ENCODE peak calls at places on chromosomes 7 and 10, in four cellular contexts. One of them, this sample, is unnamed.

GRCh38 chr7:47648301-47648900 is 66.5 kb upstream of the TNS3 start:
- DNase-seq in COR-L47: no peak
- DNase-seq in NCI-H345: no peak
- DNase-seq in neural crest cell: no peak
- DNase-seq in this sample: no peak

GRCh38 chr10:129759214-129760002 is 204.7 kb downstream of the EBF3 start:
- DNase-seq in COR-L47: no peak
- DNase-seq in NCI-H345: no peak
- DNase-seq in neural crest cell: no peak
- DNase-seq in this sample: peak

GRCh38 chr10:13877154-13877909 is 290.6 kb downstream of the PRPF18 start:
- DNase-seq in COR-L47: no peak
- DNase-seq in NCI-H345: no peak
- DNase-seq in neural crest cell: no peak
- DNase-seq in this sample: no peak

GRCh38 chr7:147911224-147911623 is 679.3 kb upstream of the C7orf33 start:
- DNase-seq in COR-L47: no peak
- DNase-seq in NCI-H345: no peak
- DNase-seq in neural crest cell: no peak
- DNase-seq in this sample: peak

GRCh38 chr7:80347173-80347572 is 164.7 kb downstream of the GNAT3 start:
- DNase-seq in COR-L47: no peak
- DNase-seq in NCI-H345: no peak
- DNase-seq in neural crest cell: no peak
- DNase-seq in this sample: no peak

GRCh38 chr10:96585726-96586418 is 940 bp downstream of the TM9SF3 start:
- DNase-seq in COR-L47: no peak
- DNase-seq in NCI-H345: peak
- DNase-seq in neural crest cell: no peak
- DNase-seq in this sample: peak

GRCh38 chr10:130545122-130545521 is 408.9 kb downstream of the GLRX3 start:
- DNase-seq in COR-L47: no peak
- DNase-seq in NCI-H345: no peak
- DNase-seq in neural crest cell: no peak
- DNase-seq in this sample: no peak

GRCh38 chr7:146655928-146656797 is 539.6 kb downstream of the CNTNAP2 start:
- DNase-seq in COR-L47: peak
- DNase-seq in NCI-H345: peak
- DNase-seq in neural crest cell: no peak
- DNase-seq in this sample: peak

GRCh38 chr7:75971961-75972763 is 22.2 kb downstream of the TMEM120A start:
- DNase-seq in COR-L47: no peak
- DNase-seq in NCI-H345: no peak
- DNase-seq in neural crest cell: no peak
- DNase-seq in this sample: no peak

GRCh38 chr7:110283056-110283455 is 807.9 kb upstream of the LRRN3 start:
- DNase-seq in COR-L47: peak
- DNase-seq in NCI-H345: no peak
- DNase-seq in neural crest cell: no peak
- DNase-seq in this sample: peak

GRCh38 chr10:14086596-14086995 is 244.1 kb downstream of the FRMD4A start:
- DNase-seq in COR-L47: no peak
- DNase-seq in NCI-H345: no peak
- DNase-seq in neural crest cell: no peak
- DNase-seq in this sample: peak

GRCh38 chr7:17434841-17435692 is 136.6 kb downstream of the AHR start:
- DNase-seq in COR-L47: peak
- DNase-seq in NCI-H345: peak
- DNase-seq in neural crest cell: no peak
- DNase-seq in this sample: peak

GRCh38 chr7:68511281-68511680 is 1087.0 kb upstream of the AUTS2 start:
- DNase-seq in COR-L47: no peak
- DNase-seq in NCI-H345: peak
- DNase-seq in neural crest cell: peak
- DNase-seq in this sample: peak

GRCh38 chr10:11610151-11610854 is 1.1 kb downstream of the USP6NL start:
- DNase-seq in COR-L47: no peak
- DNase-seq in NCI-H345: no peak
- DNase-seq in neural crest cell: no peak
- DNase-seq in this sample: no peak